ENCODE peak calls at places on chromosomes 4 and X, in ten cellular contexts. J is sigmoid colon, C is lower leg skin, O is neural progenitor cell, A is choroid plexus epithelial cell, S is AG04450, Y is progenitor cell of endocrine pancreas, H is A549, W is foreskin fibroblast, U is endothelial cell. D is an unnamed sample.

GRCh38 chr4:73434311-73434710 is 1.7 kb upstream of the AFP start:
- DNase-seq in J (no peak), C (no peak), O (peak), A (peak), S (no peak), Y (no peak), H (peak), W (peak), U (no peak), D (no peak)

GRCh38 chr4:7324651-7325121 is 110.0 kb downstream of the PSAPL1 start:
- DNase-seq in J (no peak), C (no peak), O (peak), A (no peak), S (no peak), Y (no peak), H (no peak), W (no peak), U (no peak), D (peak)

GRCh38 chr4:119690871-119691270 is 62.3 kb upstream of the PDE5A start:
- DNase-seq in J (no peak), C (no peak), O (no peak), A (no peak), S (no peak), Y (no peak), H (no peak), W (no peak), U (no peak), D (no peak)

GRCh38 chr4:173169428-173170209 is 1.0 kb downstream of the GALNT7 start:
- DNase-seq in J (peak), C (peak), O (peak), A (peak), S (no peak), Y (peak), H (peak), W (peak), U (peak), D (peak)

GRCh38 chr4:93718233-93718632 is 110.3 kb upstream of the ATOH1 start:
- DNase-seq in J (no peak), C (no peak), O (no peak), A (no peak), S (no peak), Y (no peak), H (no peak), W (no peak), U (no peak), D (no peak)

GRCh38 chrX:39320165-39320564 is 518.9 kb downstream of the MID1IP1 start:
- DNase-seq in J (no peak), C (peak), O (no peak), A (no peak), S (no peak), Y (no peak), H (no peak), W (no peak), U (no peak), D (no peak)

GRCh38 chrX:107549504-107549903 is 78.8 kb upstream of the PRPS1 start:
- DNase-seq in J (no peak), C (no peak), O (no peak), A (no peak), S (no peak), Y (no peak), H (no peak), W (no peak), U (no peak), D (no peak)

GRCh38 chr4:61750810-61751209 is 550.7 kb downstream of the ADGRL3 start:
- DNase-seq in J (no peak), C (no peak), O (no peak), A (no peak), S (no peak), Y (no peak), H (no peak), W (no peak), U (no peak), D (no peak)

GRCh38 chr4:47372561-47372960 is 90.9 kb downstream of the COMMD8 start:
- DNase-seq in J (no peak), C (no peak), O (no peak), A (peak), S (no peak), Y (no peak), H (no peak), W (peak), U (no peak), D (no peak)

GRCh38 chrX:17629519-17629918 is 107.8 kb upstream of the SCML1 start:
- DNase-seq in J (no peak), C (no peak), O (no peak), A (no peak), S (no peak), Y (no peak), H (no peak), W (no peak), U (no peak), D (no peak)

GRCh38 chr4:152528060-152528459 is 7.8 kb downstream of the FBXW7 start:
- DNase-seq in J (no peak), C (no peak), O (no peak), A (peak), S (no peak), Y (no peak), H (no peak), W (no peak), U (no peak), D (no peak)

GRCh38 chr4:33696586-33696985 is 2547.7 kb downstream of the ARAP2 start:
- DNase-seq in J (no peak), C (no peak), O (no peak), A (peak), S (no peak), Y (no peak), H (no peak), W (peak), U (no peak), D (no peak)

GRCh38 chrX:3037218-3037617 is 4.1 kb upstream of the ARSF start:
- DNase-seq in J (no peak), C (no peak), O (no peak), A (no peak), S (no peak), Y (no peak), H (no peak), W (no peak), U (no peak), D (no peak)

GRCh38 chr4:76984127-76984526 is 34.6 kb downstream of the SEPTIN11 start:
- DNase-seq in J (peak), C (no peak), O (no peak), A (peak), S (no peak), Y (no peak), H (no peak), W (peak), U (no peak), D (no peak)

DNA sequence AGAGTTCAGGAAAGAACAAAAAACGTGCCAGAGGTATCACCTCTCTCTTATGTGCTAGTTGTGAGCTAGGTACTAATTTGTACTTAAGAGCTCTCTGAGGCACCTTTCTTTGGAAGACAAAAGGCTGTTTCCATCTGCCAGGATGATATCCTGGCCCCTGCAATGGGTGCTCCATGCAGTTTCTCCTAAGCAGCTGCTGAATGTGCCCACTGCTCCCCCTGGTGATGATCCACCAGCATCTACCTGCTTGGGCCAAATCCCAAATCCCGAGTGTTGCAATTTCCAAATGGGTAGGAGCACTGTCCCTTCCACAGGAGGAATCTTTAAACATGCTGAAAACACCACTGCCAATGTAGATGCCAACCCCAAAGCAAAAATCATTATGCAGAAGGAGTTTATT is 69.4 kb upstream of the C4orf50 start:
- DNase-seq in J (peak), C (peak), O (peak), A (peak), S (no peak), Y (no peak), H (peak), W (no peak), U (peak), D (no peak)
- TF ChIP-seq CTCF in J (peak), C (no peak), O (peak), A (peak), S (peak), Y (peak), H (peak), W (peak), U (peak), D (no peak)

DNA sequence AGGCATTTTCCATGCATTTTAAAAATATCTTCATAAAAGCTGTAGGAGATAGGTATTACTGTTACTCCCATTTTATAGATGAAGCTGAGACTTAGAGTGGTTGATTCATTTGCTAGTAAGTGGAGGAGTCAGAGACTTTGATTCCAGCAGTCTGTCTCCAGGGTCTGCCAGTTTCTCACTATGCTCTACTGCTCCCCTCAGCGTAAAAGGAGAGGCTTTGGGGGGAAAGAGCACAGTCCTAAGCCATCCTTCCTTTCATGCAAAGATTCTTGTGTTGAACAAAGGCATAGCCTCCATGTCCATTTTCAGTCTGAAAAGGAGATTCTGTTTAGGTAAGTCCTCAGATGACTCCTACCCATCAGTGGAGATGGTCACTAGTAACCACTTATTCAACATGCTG is 117.7 kb upstream of the TMEM150C start:
- DNase-seq in J (no peak), C (no peak), O (peak), A (no peak), S (no peak), Y (no peak), H (no peak), W (no peak), U (no peak), D (no peak)
- TF ChIP-seq CTCF in J (no peak), C (no peak), O (peak), A (no peak), S (no peak), Y (no peak), H (no peak), W (no peak), U (no peak), D (no peak)

DNA sequence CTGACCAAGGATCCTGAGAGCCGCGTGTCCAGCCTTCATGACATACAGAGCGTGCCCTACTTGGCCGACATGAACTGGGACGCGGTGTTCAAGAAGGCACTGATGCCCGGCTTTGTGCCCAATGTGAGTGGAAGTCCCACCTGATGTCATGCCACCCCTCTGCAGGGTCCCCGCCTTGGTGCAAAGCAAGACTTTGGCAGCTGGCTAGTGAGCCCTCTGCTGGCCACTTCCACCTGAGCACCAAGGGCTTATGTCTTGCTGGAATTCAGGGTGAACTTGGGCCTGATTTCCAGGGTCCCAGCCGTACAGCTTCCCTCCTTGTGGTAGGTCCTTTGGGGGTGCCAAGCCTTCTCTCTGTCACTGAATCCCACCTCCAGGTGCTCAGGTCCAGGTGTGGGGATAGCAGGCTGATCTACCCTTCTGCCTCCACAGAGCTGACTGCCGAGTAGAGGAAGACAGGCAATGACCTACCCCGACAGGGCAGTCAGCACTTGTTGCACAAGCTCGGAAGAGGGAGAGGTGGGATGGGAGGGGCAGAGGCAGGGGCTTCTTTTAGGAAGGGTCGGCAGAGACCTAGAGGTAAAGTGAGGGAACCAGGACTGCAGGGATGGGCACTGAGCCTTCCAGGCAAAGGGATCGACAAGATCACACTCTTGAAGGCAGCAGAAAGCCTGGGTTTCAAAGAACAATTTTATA is 248.1 kb downstream of the EVC2 start:
- DNase-seq in J (no peak), C (peak), O (peak), A (peak), S (peak), Y (peak), H (peak), W (peak), U (peak), D (no peak)
- TF ChIP-seq CTCF in J (no peak), C (no peak), O (peak), A (peak), S (peak), Y (peak), H (peak), W (peak), U (peak), D (no peak)

GRCh38 chrX:56343664-56344063 is 111.5 kb downstream of the KLF8 start:
- DNase-seq in J (no peak), C (no peak), O (no peak), A (no peak), S (no peak), Y (no peak), H (no peak), W (no peak), U (no peak), D (no peak)
- TF ChIP-seq CTCF in J (no peak), C (no peak), O (no peak), A (no peak), S (no peak), Y (no peak), H (no peak), W (no peak), U (no peak), D (no peak)

DNA sequence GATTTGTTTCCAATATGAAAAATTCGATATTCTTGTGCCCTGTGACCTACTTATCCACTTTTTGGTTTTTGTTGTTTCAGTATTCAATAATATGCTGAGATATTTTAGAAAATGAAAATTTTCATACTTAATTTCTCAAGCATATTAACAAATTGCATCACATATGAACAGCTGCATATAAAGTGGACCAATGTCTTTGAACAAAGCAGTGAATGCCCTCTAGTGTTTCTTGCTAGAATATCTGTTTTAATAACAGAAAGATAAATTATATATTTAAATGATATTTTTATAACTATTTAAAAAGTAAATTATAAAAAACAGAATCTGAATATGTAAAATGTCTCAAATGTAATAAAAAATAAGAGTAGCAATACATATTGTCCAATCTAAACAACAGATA is 31.7 kb upstream of the INTU start:
- DNase-seq in J (no peak), C (no peak), O (no peak), A (peak), S (no peak), Y (no peak), H (no peak), W (peak), U (no peak), D (no peak)
- TF ChIP-seq CTCF in J (no peak), C (no peak), O (no peak), A (peak), S (peak), Y (peak), H (peak), W (peak), U (no peak), D (no peak)

DNA sequence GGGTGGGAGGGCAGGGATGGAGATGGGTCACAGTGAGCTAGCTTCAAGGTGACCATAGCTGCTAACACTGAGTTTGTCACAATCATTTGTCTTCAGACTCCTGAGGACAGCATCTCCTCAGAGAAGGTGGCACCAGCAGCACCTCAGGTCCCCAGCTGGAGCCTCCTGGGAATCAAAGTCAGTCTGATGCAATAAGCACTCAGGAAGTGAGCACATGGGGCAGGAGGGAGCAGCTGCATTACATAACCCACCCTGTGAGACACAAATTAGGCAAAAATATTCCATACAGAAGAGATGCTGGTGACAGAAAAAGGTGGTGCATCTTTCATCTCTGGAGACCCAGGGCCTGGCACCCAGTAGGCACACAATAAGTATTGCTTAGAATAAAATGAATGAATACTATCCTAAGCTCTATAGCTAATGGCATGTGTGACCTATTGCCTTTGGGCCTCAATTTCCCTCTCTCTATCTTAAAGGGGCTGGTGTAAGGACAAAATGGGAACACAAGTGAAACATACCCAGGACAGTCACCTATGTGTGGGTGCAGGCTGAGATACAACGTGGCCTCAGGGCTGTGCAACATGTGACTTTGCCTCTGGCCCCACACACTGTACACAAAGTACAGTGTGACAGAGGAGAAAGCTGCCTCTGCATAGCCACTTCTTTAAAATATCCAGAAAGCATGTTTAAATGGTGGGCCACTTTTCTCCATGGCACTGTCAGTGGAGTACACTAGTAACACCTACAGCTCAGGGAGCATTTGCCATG is 37.1 kb downstream of the SLC39A8 start:
- DNase-seq in J (no peak), C (no peak), O (no peak), A (peak), S (no peak), Y (no peak), H (no peak), W (peak), U (no peak), D (no peak)
- TF ChIP-seq CTCF in J (no peak), C (no peak), O (no peak), A (no peak), S (no peak), Y (no peak), H (no peak), W (no peak), U (no peak), D (no peak)

GRCh38 chrX:87578978-87579377 is 61.4 kb downstream of the KLHL4 start:
- DNase-seq in J (no peak), C (no peak), O (peak), A (peak), S (no peak), Y (no peak), H (no peak), W (no peak), U (no peak), D (no peak)
- TF ChIP-seq CTCF in J (no peak), C (no peak), O (peak), A (peak), S (no peak), Y (peak), H (no peak), W (no peak), U (no peak), D (no peak)

DNA sequence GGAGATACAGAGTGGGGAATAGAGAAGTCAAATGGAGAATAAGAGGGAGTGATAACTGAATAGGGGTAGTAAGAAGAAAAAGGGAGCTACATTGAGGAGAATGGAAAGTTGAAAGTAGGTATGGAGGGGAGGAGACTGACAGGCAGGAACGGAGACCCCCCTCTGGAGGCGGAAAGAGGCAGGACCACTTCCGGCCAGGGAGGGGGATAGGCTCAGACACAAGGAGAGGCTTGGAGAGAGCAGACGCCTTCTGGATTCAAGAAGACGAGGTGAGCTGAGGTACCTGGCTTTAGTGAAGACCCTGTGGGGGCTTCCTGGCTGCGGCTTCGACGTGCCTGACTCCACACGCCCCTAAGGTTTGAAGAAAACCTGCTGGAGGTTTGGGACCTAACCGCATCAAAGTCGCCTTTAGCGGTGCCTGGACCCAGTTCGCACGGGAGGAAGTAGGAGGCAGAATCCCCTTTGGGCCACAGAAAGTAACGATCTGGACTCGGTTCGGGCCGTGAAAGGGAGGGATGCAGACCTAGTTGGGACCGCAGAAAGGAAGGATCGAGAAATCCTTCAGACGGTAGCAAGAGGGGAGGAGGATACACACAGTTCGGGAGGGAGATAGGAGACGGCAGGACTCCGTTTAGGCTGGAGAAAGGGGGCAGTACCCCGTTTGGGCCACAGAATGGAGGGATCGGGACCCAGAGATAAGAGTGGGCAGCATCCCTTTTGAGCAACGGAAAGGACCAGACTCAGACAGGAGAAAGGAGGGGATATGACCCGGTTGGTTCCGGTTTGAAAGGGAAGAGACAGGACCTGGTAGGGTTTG is at the start of gene TRO:
- DNase-seq in J (no peak), C (no peak), O (peak), A (peak), S (no peak), Y (no peak), H (no peak), W (peak), U (peak), D (no peak)
- TF ChIP-seq CTCF in J (no peak), C (no peak), O (peak), A (peak), S (peak), Y (peak), H (no peak), W (no peak), U (peak), D (no peak)

GRCh38 chrX:70954871-70955270 is 24.0 kb upstream of the SLC7A3 start:
- DNase-seq in J (no peak), C (no peak), O (no peak), A (no peak), S (no peak), Y (no peak), H (no peak), W (no peak), U (no peak), D (no peak)

DNA sequence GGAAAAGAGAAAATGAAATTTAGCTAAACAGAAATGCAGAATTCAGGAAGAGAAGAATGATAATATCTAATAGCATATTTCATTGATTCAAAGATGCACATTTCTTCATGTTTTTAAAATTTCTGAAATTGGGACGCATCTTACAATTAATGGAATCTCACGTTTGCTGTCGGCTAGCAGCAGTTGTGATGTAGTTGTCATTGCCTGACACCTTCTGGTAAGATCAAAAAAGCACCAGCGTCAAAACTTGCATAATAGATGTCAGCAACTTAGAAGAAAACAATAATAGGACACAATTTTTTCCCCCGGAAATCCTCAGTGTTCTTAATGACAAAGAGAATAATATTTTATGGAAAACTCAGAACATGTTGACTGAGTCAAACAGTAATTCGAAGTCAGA is 29.8 kb upstream of the SLC7A3 start:
- DNase-seq in J (no peak), C (no peak), O (peak), A (peak), S (no peak), Y (no peak), H (no peak), W (no peak), U (no peak), D (no peak)
- TF ChIP-seq CTCF in J (no peak), C (no peak), O (peak), A (peak), S (no peak), Y (peak), H (peak), W (no peak), U (no peak), D (no peak)

D was measured in natural killer cell.